ENCODE peak calls at places on chromosome 6, in seven cellular contexts. G, M, F, K, J, E and W are unnamed samples.

GRCh38 chr6:2480267-2480966 is 235.0 kb upstream of the GMDS start:
- DNase-seq in M (no peak), G (no peak), J (no peak), K (no peak), F (no peak), E (no peak), W (no peak)

GRCh38 chr6:161132384-161132783 is 140.8 kb downstream of the MAP3K4 start:
- DNase-seq in M (no peak), K (no peak), E (no peak), G (no peak), J (no peak), F (no peak), W (no peak)

GRCh38 chr6:78615430-78615904 is 251.9 kb upstream of the IRAK1BP1 start:
- DNase-seq in E (no peak), G (no peak), K (no peak), F (no peak), J (no peak), M (no peak), W (no peak)

GRCh38 chr6:25014806-25015560 is 79.2 kb upstream of the RIPOR2 start:
- DNase-seq in K (peak; percentile 63), G (peak; percentile 78), F (no peak), E (peak; percentile 26), M (peak; percentile 52), J (no peak), W (peak; percentile 70)

GRCh38 chr6:133814797-133815196 is 74.1 kb upstream of the TCF21 start:
- DNase-seq in G (peak; percentile 71), E (no peak), F (no peak), J (no peak), M (peak; percentile 57), K (no peak), W (no peak)

GRCh38 chr6:108902389-108902792 is 54.2 kb downstream of the ARMC2 start:
- DNase-seq in G (peak; percentile 52), M (no peak), K (no peak), F (no peak), E (no peak), J (no peak), W (no peak)

GRCh38 chr6:159172066-159172465 is 2.9 kb downstream of the FNDC1 start:
- DNase-seq in F (no peak), K (no peak), J (no peak), E (no peak), M (no peak), G (no peak), W (no peak)

GRCh38 chr6:4994741-4995140 is 9.1 kb downstream of the RPP40 start:
- DNase-seq in M (no peak), J (no peak), K (no peak), F (no peak), G (no peak), E (peak; percentile 14), W (no peak)

GRCh38 chr6:33877982-33878381 is 74.2 kb upstream of the MLN start:
- DNase-seq in E (peak; percentile 55), M (no peak), F (peak; percentile 18), G (no peak), J (no peak), K (no peak), W (no peak)

GRCh38 chr6:30207619-30208295 is 5.4 kb downstream of the TRIM26 start:
- DNase-seq in K (no peak), E (no peak), G (no peak), M (peak; percentile 34), J (no peak), F (no peak), W (no peak)

GRCh38 chr6:136365781-136366354 is 76.2 kb upstream of the BCLAF1 start:
- DNase-seq in M (peak; percentile 15), J (no peak), K (no peak), F (peak; percentile 72), G (peak; percentile 4), E (no peak), W (peak; percentile 76)

GRCh38 chr6:52543729-52544324 is 33.0 kb downstream of the TRAM2 start:
- DNase-seq in F (peak; percentile 53), G (peak; percentile 55), M (no peak), K (no peak), J (no peak), E (no peak), W (no peak)

GRCh38 chr6:108541843-108542795 is 18.6 kb upstream of the FOXO3 start:
- DNase-seq in E (peak; percentile 82), J (peak; percentile 74), G (peak; percentile 87), F (peak; percentile 83), M (peak; percentile 68), K (peak; percentile 70), W (peak; percentile 64)

GRCh38 chr6:27631614-27631925 is 158.7 kb upstream of the ZNF184 start:
- DNase-seq in M (no peak), J (no peak), K (no peak), F (no peak), G (no peak), E (no peak), W (no peak)

GRCh38 chr6:150857062-150857905 is 8.2 kb upstream of the MTHFD1L start:
- DNase-seq in J (no peak), E (no peak), F (no peak), M (no peak), G (peak; percentile 100), K (no peak), W (no peak)

GRCh38 chr6:132054525-132054924 is 103.4 kb upstream of the CCN2 start:
- DNase-seq in E (no peak), G (peak; percentile 90), J (no peak), K (no peak), F (no peak), M (no peak), W (no peak)

GRCh38 chr6:32188381-32189081 is 1.5 kb downstream of the PBX2 start:
- DNase-seq in E (no peak), M (peak; percentile 55), K (no peak), J (peak; percentile 28), G (peak; percentile 12), F (no peak), W (no peak)
- H3K4me1 ChIP-seq in E (peaks cover 33% of the 10 kb centered on the region), M (peaks cover 49% of the 10 kb centered on the region), K (peaks cover 49% of the 10 kb centered on the region), J (peaks cover 5% of the 10 kb centered on the region), G (peaks cover 12% of the 10 kb centered on the region), F (peaks cover 18% of the 10 kb centered on the region), W (no peaks in the 10 kb centered on the region)

GRCh38 chr6:156786652-156787051 is 9.5 kb downstream of the ARID1B start:
- DNase-seq in J (no peak), E (no peak), G (no peak), F (no peak), M (no peak), K (no peak), W (no peak)

GRCh38 chr6:156790711-156791110 is 13.5 kb downstream of the ARID1B start:
- DNase-seq in E (no peak), G (no peak), K (no peak), J (no peak), M (no peak), F (no peak), W (no peak)

GRCh38 chr6:156787569-156788492 is 10.7 kb downstream of the ARID1B start:
- DNase-seq in G (no peak), J (no peak), F (no peak), M (no peak), E (no peak), K (no peak), W (no peak)

GRCh38 chr6:156791261-156791850 is 14.2 kb downstream of the ARID1B start:
- DNase-seq in J (no peak), M (no peak), E (no peak), G (peak; percentile 52), K (peak; percentile 37), F (no peak), W (no peak)

DNA sequence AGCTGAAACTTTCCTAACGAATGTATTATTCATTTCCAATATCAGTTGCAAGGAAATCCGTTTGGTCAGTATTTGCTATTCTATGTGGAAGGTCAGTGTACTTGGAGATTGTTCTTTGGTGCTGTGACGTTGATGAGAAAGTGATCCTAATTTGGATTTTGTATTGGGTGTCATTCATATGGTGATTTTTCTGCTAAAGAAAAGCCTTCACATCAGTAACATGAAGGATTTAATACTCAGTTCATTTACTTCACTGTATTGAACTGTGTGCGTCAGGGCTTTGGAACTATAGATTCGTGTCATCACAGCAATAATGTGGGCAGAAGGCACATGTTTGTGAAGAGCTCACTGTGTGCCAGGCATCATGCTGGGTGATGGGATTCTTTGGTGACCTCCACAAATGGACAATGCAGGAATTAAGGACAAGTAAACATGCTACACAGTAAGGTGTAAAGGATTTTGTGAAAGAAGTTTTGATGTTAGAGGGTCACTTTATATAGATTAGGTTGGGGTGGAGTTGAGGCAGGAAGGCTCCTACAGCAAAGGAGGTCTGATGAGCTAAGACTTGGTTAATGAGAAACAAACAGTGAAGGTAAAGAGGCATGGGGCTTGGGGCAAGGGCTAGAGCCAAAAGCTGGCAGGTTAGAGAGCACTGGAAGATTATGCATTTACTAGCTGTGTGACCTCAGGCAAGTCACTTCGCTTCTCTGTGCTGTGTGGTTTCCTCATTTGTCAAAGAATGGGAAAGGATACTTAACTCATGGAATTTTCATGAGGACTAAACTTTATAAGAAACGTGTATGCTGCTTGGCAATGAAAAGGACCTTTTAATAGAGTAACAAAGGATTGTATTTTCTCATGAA is 12.1 kb downstream of the ARID1B start:
- DNase-seq in G (no peak), E (no peak), M (no peak), K (no peak), F (no peak), J (no peak), W (no peak)
- H3K4me1 ChIP-seq in G (peaks cover 17% of the 10 kb centered on the region), E (peaks cover 32% of the 10 kb centered on the region), M (peaks cover 25% of the 10 kb centered on the region), K (peaks cover 68% of the 10 kb centered on the region), F (peaks cover 78% of the 10 kb centered on the region), J (peaks cover 17% of the 10 kb centered on the region), W (no peaks in the 10 kb centered on the region)

GRCh38 chr6:122476131-122476530 is 4.5 kb upstream of the SERINC1 start:
- DNase-seq in E (no peak), J (no peak), G (peak; percentile 33), F (no peak), K (no peak), M (no peak), W (no peak)

GRCh38 chr6:122472022-122472340 is 374 bp upstream of the SERINC1 start:
- DNase-seq in K (no peak), F (no peak), G (no peak), M (no peak), J (no peak), E (no peak), W (no peak)

DNA sequence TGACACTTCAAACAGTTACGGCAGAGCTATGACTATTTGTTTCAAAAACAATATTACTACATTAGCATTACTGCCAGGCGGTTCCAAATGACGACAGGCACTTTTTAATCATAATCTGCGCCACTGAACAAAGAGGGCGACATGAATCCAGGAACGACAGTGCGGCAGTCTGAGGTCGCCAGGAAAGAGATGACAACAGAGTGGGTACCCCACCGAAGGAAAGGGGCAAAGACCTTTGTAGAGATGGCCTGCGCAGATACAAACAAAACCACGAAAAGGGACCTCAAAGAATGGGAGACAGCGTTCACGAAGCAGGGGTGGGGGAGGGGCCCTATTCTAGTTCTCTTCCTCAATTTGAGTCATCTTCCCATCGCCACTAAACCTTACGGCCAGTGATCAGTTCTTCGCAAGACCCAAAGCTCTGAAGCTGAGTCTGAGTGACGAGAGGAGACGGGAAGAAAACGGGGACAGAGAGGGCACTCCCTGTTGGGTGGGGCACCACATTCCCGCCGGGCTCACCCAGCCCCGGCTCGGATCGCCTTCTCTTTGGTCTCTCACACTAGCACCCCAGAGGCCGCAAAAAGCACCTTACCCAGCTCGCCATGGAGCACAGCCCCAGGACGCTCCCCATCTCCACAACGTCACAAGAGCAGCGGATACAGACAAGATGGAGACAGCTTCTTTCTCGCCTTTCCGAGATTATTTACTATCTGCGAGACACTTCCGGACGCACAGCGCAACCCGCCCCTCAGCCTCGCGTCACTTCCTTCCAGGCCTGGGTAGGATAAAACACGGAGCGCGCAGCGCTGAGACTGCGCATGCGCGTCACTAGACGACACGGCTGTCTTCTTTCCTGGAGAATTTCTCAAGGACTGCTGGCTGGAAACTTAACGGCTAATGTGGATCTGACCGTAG is at the start of gene SERINC1:
- DNase-seq in E (peak; percentile 96), J (peak; percentile 94), F (peak; percentile 98), G (peak; percentile 95), K (peak; percentile 95), M (peak; percentile 88), W (peak; percentile 97)
- H3K4me1 ChIP-seq in E (peaks cover 28% of the 10 kb centered on the region), J (no peaks in the 10 kb centered on the region), F (peaks cover 29% of the 10 kb centered on the region), G (no peaks in the 10 kb centered on the region), K (peaks cover 35% of the 10 kb centered on the region), M (peaks cover 18% of the 10 kb centered on the region), W (peaks cover 38% of the 10 kb centered on the region)

GRCh38 chr6:16372029-16372776 is 133.8 kb downstream of the GMPR start:
- DNase-seq in F (no peak), G (no peak), E (no peak), K (no peak), M (no peak), J (no peak), W (no peak)
- H3K4me1 ChIP-seq in F (peaks cover 28% of the 10 kb centered on the region), G (no peaks in the 10 kb centered on the region), E (peaks cover 3% of the 10 kb centered on the region), K (no peaks in the 10 kb centered on the region), M (no peaks in the 10 kb centered on the region), J (no peaks in the 10 kb centered on the region), W (peaks cover 5% of the 10 kb centered on the region)